ENCODE peak calls at places on chromosome 9, in seven cellular contexts. One of them, this sample, is unnamed.

GRCh38 chr9:96875460-96876142 is 21.3 kb upstream of the ZNF782 start:
- DNase-seq in A549: peak; percentile 89
- DNase-seq in CD8-positive, alpha-beta T cell: peak; percentile 30
- DNase-seq in body of pancreas: peak; percentile 77
- DNase-seq in ovary: no peak
- DNase-seq in RWPE1: peak; percentile 92
- DNase-seq in heart right ventricle: peak; percentile 9
- DNase-seq in this sample: no peak

GRCh38 chr9:104682642-104683041 is 11.7 kb upstream of the OR13D1 start:
- DNase-seq in A549: peak; percentile 21
- DNase-seq in CD8-positive, alpha-beta T cell: no peak
- DNase-seq in body of pancreas: no peak
- DNase-seq in ovary: no peak
- DNase-seq in RWPE1: peak; percentile 48
- DNase-seq in heart right ventricle: no peak
- DNase-seq in this sample: no peak

GRCh38 chr9:97938081-97938644 is at the start of gene HEMGN:
- DNase-seq in A549: no peak
- DNase-seq in CD8-positive, alpha-beta T cell: peak; percentile 30
- DNase-seq in body of pancreas: no peak
- DNase-seq in ovary: no peak
- DNase-seq in RWPE1: no peak
- DNase-seq in heart right ventricle: no peak
- DNase-seq in this sample: no peak

GRCh38 chr9:110050925-110051355 is 157.0 kb downstream of the C9orf152 start:
- DNase-seq in A549: peak; percentile 40
- DNase-seq in CD8-positive, alpha-beta T cell: no peak
- DNase-seq in body of pancreas: no peak
- DNase-seq in ovary: no peak
- DNase-seq in RWPE1: peak; percentile 94
- DNase-seq in heart right ventricle: no peak
- DNase-seq in this sample: no peak

GRCh38 chr9:81874926-81875325 is 53.3 kb upstream of the SPATA31D4 start:
- DNase-seq in A549: no peak
- DNase-seq in CD8-positive, alpha-beta T cell: no peak
- DNase-seq in body of pancreas: no peak
- DNase-seq in ovary: no peak
- DNase-seq in RWPE1: no peak
- DNase-seq in heart right ventricle: peak; percentile 40
- DNase-seq in this sample: no peak

GRCh38 chr9:6562194-6562593 is 83.3 kb downstream of the GLDC start:
- DNase-seq in A549: no peak
- DNase-seq in CD8-positive, alpha-beta T cell: no peak
- DNase-seq in body of pancreas: no peak
- DNase-seq in ovary: no peak
- DNase-seq in RWPE1: no peak
- DNase-seq in heart right ventricle: no peak
- DNase-seq in this sample: no peak

GRCh38 chr9:87676976-87677775 is 48.7 kb upstream of the CTSL start:
- DNase-seq in A549: no peak
- DNase-seq in CD8-positive, alpha-beta T cell: no peak
- DNase-seq in body of pancreas: no peak
- DNase-seq in ovary: no peak
- DNase-seq in RWPE1: no peak
- DNase-seq in heart right ventricle: peak; percentile 48
- DNase-seq in this sample: no peak

GRCh38 chr9:119291554-119291953 is 77.7 kb downstream of the BRINP1 start:
- DNase-seq in A549: no peak
- DNase-seq in CD8-positive, alpha-beta T cell: no peak
- DNase-seq in body of pancreas: no peak
- DNase-seq in ovary: no peak
- DNase-seq in RWPE1: no peak
- DNase-seq in heart right ventricle: no peak
- DNase-seq in this sample: no peak

GRCh38 chr9:84057662-84058061 is 77.1 kb downstream of the RMI1 start:
- DNase-seq in A549: no peak
- DNase-seq in CD8-positive, alpha-beta T cell: no peak
- DNase-seq in body of pancreas: no peak
- DNase-seq in ovary: no peak
- DNase-seq in RWPE1: no peak
- DNase-seq in heart right ventricle: no peak
- DNase-seq in this sample: no peak

GRCh38 chr9:21688108-21689102 is 114.0 kb upstream of the MTAP start:
- DNase-seq in A549: peak; percentile 51
- DNase-seq in CD8-positive, alpha-beta T cell: no peak
- DNase-seq in body of pancreas: no peak
- DNase-seq in ovary: no peak
- DNase-seq in RWPE1: peak; percentile 80
- DNase-seq in heart right ventricle: no peak
- DNase-seq in this sample: no peak

GRCh38 chr9:114015607-114016006 is 62.5 kb downstream of the AMBP start:
- DNase-seq in A549: no peak
- DNase-seq in CD8-positive, alpha-beta T cell: no peak
- DNase-seq in body of pancreas: no peak
- DNase-seq in ovary: no peak
- DNase-seq in RWPE1: no peak
- DNase-seq in heart right ventricle: no peak
- DNase-seq in this sample: no peak

GRCh38 chr9:127489471-127490115 is 38.3 kb downstream of the LRSAM1 start:
- DNase-seq in A549: no peak
- DNase-seq in CD8-positive, alpha-beta T cell: no peak
- DNase-seq in body of pancreas: no peak
- DNase-seq in ovary: no peak
- DNase-seq in RWPE1: no peak
- DNase-seq in heart right ventricle: no peak
- DNase-seq in this sample: no peak

GRCh38 chr9:34145165-34145564 is 18.7 kb upstream of the DCAF12 start:
- DNase-seq in A549: no peak
- DNase-seq in CD8-positive, alpha-beta T cell: no peak
- DNase-seq in body of pancreas: no peak
- DNase-seq in ovary: no peak
- DNase-seq in RWPE1: no peak
- DNase-seq in heart right ventricle: no peak
- DNase-seq in this sample: no peak

GRCh38 chr9:99782962-99783718 is 38.5 kb upstream of the NR4A3 start:
- DNase-seq in A549: no peak
- DNase-seq in CD8-positive, alpha-beta T cell: no peak
- DNase-seq in body of pancreas: no peak
- DNase-seq in ovary: no peak
- DNase-seq in RWPE1: no peak
- DNase-seq in heart right ventricle: no peak
- DNase-seq in this sample: no peak

GRCh38 chr9:83323148-83323547 is 215.1 kb downstream of the FRMD3 start:
- DNase-seq in A549: no peak
- DNase-seq in CD8-positive, alpha-beta T cell: no peak
- DNase-seq in body of pancreas: no peak
- DNase-seq in ovary: no peak
- DNase-seq in RWPE1: no peak
- DNase-seq in heart right ventricle: no peak
- DNase-seq in this sample: no peak

GRCh38 chr9:71683598-71684235 is 84.6 kb downstream of the CEMIP2 start:
- DNase-seq in A549: no peak
- DNase-seq in CD8-positive, alpha-beta T cell: no peak
- DNase-seq in body of pancreas: no peak
- DNase-seq in ovary: peak; percentile 27
- DNase-seq in RWPE1: peak; percentile 70
- DNase-seq in heart right ventricle: no peak
- DNase-seq in this sample: no peak

GRCh38 chr9:71681708-71682268 is 86.5 kb downstream of the CEMIP2 start:
- DNase-seq in A549: peak; percentile 35
- DNase-seq in CD8-positive, alpha-beta T cell: no peak
- DNase-seq in body of pancreas: no peak
- DNase-seq in ovary: no peak
- DNase-seq in RWPE1: no peak
- DNase-seq in heart right ventricle: no peak
- DNase-seq in this sample: no peak

GRCh38 chr9:71685988-71686387 is 82.3 kb downstream of the CEMIP2 start:
- DNase-seq in A549: no peak
- DNase-seq in CD8-positive, alpha-beta T cell: no peak
- DNase-seq in body of pancreas: no peak
- DNase-seq in ovary: no peak
- DNase-seq in RWPE1: no peak
- DNase-seq in heart right ventricle: no peak
- DNase-seq in this sample: no peak

GRCh38 chr9:71685394-71685793 is 82.9 kb downstream of the CEMIP2 start:
- DNase-seq in A549: no peak
- DNase-seq in CD8-positive, alpha-beta T cell: peak; percentile 23
- DNase-seq in body of pancreas: no peak
- DNase-seq in ovary: no peak
- DNase-seq in RWPE1: no peak
- DNase-seq in heart right ventricle: no peak
- DNase-seq in this sample: no peak

DNA sequence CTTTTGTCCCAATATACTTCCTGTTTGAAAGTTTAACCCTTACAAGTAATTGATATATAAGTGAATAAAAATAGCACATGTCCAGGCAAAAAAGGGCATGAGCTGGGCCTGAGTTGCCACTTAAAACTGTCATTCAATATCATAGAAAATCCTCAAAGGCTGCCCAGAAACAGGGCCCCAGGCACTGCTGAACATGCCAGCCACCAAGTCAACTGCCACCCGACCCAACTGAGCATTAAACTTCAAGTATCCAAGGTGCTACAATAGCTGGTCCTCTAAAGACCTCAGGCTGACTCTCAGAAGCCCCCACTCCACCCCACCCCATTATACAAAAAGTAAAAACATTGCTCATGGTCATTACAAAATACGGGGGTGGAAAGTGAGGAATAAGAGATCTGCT is 83.7 kb downstream of the CEMIP2 start:
- DNase-seq in A549: no peak
- DNase-seq in CD8-positive, alpha-beta T cell: no peak
- DNase-seq in body of pancreas: no peak
- DNase-seq in ovary: no peak
- DNase-seq in RWPE1: no peak
- DNase-seq in heart right ventricle: no peak
- DNase-seq in this sample: no peak
- TF ChIP-seq CTCF in A549: no peak
- TF ChIP-seq CTCF in CD8-positive, alpha-beta T cell: no peak
- TF ChIP-seq CTCF in body of pancreas: no peak
- TF ChIP-seq CTCF in ovary: no peak
- TF ChIP-seq CTCF in RWPE1: no peak
- TF ChIP-seq CTCF in heart right ventricle: no peak
- TF ChIP-seq CTCF in this sample: no peak

GRCh38 chr9:94134629-94135028 is 50.4 kb downstream of the PTPDC1 start:
- DNase-seq in A549: no peak
- DNase-seq in CD8-positive, alpha-beta T cell: no peak
- DNase-seq in body of pancreas: no peak
- DNase-seq in ovary: no peak
- DNase-seq in RWPE1: no peak
- DNase-seq in heart right ventricle: no peak
- DNase-seq in this sample: no peak
- H3K27ac ChIP-seq in A549: no peak overlapping the region
- H3K27ac ChIP-seq in CD8-positive, alpha-beta T cell: no peak overlapping the region
- H3K27ac ChIP-seq in body of pancreas: no peak overlapping the region
- H3K27ac ChIP-seq in ovary: no peak overlapping the region
- H3K27ac ChIP-seq in RWPE1: peak overlapping the region; percentile 97
- H3K27ac ChIP-seq in heart right ventricle: peak overlapping the region; percentile 77
- H3K27ac ChIP-seq in this sample: peak overlapping the region; percentile 94

GRCh38 chr9:92325269-92325990 is at the start of the genes CENPP and NOL8:
- DNase-seq in A549: peak; percentile 89
- DNase-seq in CD8-positive, alpha-beta T cell: peak; percentile 76
- DNase-seq in body of pancreas: peak; percentile 84
- DNase-seq in ovary: peak; percentile 81
- DNase-seq in RWPE1: peak; percentile 98
- DNase-seq in heart right ventricle: peak; percentile 89
- DNase-seq in this sample: peak; percentile 29

GRCh38 chr9:92327283-92327850 is 1.6 kb downstream of the CENPP start:
- DNase-seq in A549: no peak
- DNase-seq in CD8-positive, alpha-beta T cell: no peak
- DNase-seq in body of pancreas: no peak
- DNase-seq in ovary: no peak
- DNase-seq in RWPE1: peak; percentile 67
- DNase-seq in heart right ventricle: no peak
- DNase-seq in this sample: no peak

GRCh38 chr9:92325991-92326500 is 293 bp downstream of the CENPP start:
- DNase-seq in A549: peak; percentile 29
- DNase-seq in CD8-positive, alpha-beta T cell: no peak
- DNase-seq in body of pancreas: no peak
- DNase-seq in ovary: no peak
- DNase-seq in RWPE1: peak; percentile 56
- DNase-seq in heart right ventricle: peak; percentile 7
- DNase-seq in this sample: no peak

GRCh38 chr9:92324889-92325268 is 271 bp downstream of the NOL8 start:
- DNase-seq in A549: no peak
- DNase-seq in CD8-positive, alpha-beta T cell: no peak
- DNase-seq in body of pancreas: no peak
- DNase-seq in ovary: peak; percentile 70
- DNase-seq in RWPE1: no peak
- DNase-seq in heart right ventricle: no peak
- DNase-seq in this sample: no peak

DNA sequence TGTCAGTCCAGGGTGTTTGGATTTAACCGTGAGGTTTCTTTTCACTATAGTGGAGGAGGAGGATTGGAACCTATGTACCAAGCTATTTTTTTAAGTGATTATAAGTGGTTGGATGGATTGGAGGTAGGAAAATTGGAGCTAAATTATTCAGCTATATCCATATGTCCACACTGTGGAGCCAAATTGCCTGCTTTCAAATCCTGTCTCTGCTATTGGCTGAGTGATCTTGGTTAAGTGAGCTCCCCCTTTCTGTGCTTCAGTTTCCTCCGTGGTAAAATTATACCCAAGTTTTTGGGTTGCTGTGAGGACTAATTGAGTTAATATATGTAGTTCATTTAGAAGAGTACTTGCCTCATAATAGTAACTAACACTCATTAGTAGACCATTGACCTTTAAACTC is 2.5 kb downstream of the CENPP start:
- DNase-seq in A549: peak; percentile 17
- DNase-seq in CD8-positive, alpha-beta T cell: no peak
- DNase-seq in body of pancreas: no peak
- DNase-seq in ovary: no peak
- DNase-seq in RWPE1: peak; percentile 53
- DNase-seq in heart right ventricle: no peak
- DNase-seq in this sample: no peak
- TF ChIP-seq CTCF in A549: peak; percentile 14
- TF ChIP-seq CTCF in CD8-positive, alpha-beta T cell: no peak
- TF ChIP-seq CTCF in body of pancreas: no peak
- TF ChIP-seq CTCF in ovary: no peak
- TF ChIP-seq CTCF in RWPE1: peak; percentile 37
- TF ChIP-seq CTCF in heart right ventricle: peak; percentile 20
- TF ChIP-seq CTCF in this sample: no peak

GRCh38 chr9:68501159-68501506 is 39.5 kb downstream of the TMEM252 start:
- DNase-seq in A549: no peak
- DNase-seq in CD8-positive, alpha-beta T cell: no peak
- DNase-seq in body of pancreas: no peak
- DNase-seq in ovary: no peak
- DNase-seq in RWPE1: peak; percentile 29
- DNase-seq in heart right ventricle: no peak
- DNase-seq in this sample: no peak
- H3K27ac ChIP-seq in A549: no peak overlapping the region
- H3K27ac ChIP-seq in CD8-positive, alpha-beta T cell: no peak overlapping the region
- H3K27ac ChIP-seq in body of pancreas: no peak overlapping the region
- H3K27ac ChIP-seq in ovary: no peak overlapping the region
- H3K27ac ChIP-seq in RWPE1: no peak overlapping the region
- H3K27ac ChIP-seq in heart right ventricle: peak overlapping the region; percentile 78
- H3K27ac ChIP-seq in this sample: peak overlapping the region; percentile 94

GRCh38 chr9:131008909-131009618 is at the start of gene LAMC3:
- DNase-seq in A549: peak; percentile 65
- DNase-seq in CD8-positive, alpha-beta T cell: no peak
- DNase-seq in body of pancreas: no peak
- DNase-seq in ovary: no peak
- DNase-seq in RWPE1: peak; percentile 69
- DNase-seq in heart right ventricle: no peak
- DNase-seq in this sample: no peak
- TF ChIP-seq CTCF in A549: peak; percentile 50
- TF ChIP-seq CTCF in CD8-positive, alpha-beta T cell: no peak
- TF ChIP-seq CTCF in body of pancreas: no peak
- TF ChIP-seq CTCF in ovary: no peak
- TF ChIP-seq CTCF in RWPE1: peak; percentile 66
- TF ChIP-seq CTCF in heart right ventricle: peak; percentile 53
- TF ChIP-seq CTCF in this sample: peak; percentile 62

This sample was measured in thoracic aorta.